ENCODE peak calls at places on chromosome X, in six cellular contexts. E is HCT116, B is lung, U is cardiac fibroblast, Q is HFF-Myc, Z is bronchial epithelial cell. V is an unnamed sample.

GRCh38 chrX:39946822-39947221 is 150.9 kb downstream of the BCOR start:
- DNase-seq in Z (peak; percentile 33), Q (no peak), E (no peak), U (peak; percentile 26), B (no peak), V (peak; percentile 37)

GRCh38 chrX:11298600-11298999 is 5.4 kb downstream of the AMELX start:
- DNase-seq in U (no peak), E (no peak), B (no peak), Q (no peak), Z (no peak), V (no peak)

GRCh38 chrX:96424007-96424406 is 260.6 kb upstream of the DIAPH2 start:
- DNase-seq in Z (peak; percentile 29), B (no peak), E (no peak), U (peak; percentile 63), Q (no peak), V (no peak)

GRCh38 chrX:140500427-140500826 is 4.4 kb downstream of the SOX3 start:
- DNase-seq in U (no peak), Q (no peak), E (no peak), B (no peak), Z (no peak), V (no peak)

GRCh38 chrX:134482371-134482770 is 22.4 kb downstream of the HPRT1 start:
- DNase-seq in B (no peak), E (no peak), Z (no peak), Q (peak; percentile 21), U (no peak), V (no peak)

GRCh38 chrX:74383611-74384010 is 37.7 kb upstream of the SLC16A2 start:
- DNase-seq in U (peak; percentile 71), B (peak; percentile 30), Q (peak; percentile 20), Z (peak; percentile 47), E (peak; percentile 13), V (peak; percentile 1)

GRCh38 chrX:154002215-154002719 is 17.4 kb downstream of the IRAK1 start:
- DNase-seq in Q (no peak), B (no peak), Z (peak; percentile 48), U (peak; percentile 46), E (no peak), V (peak; percentile 55)

GRCh38 chrX:154505726-154506125 is 10.3 kb downstream of the FAM3A start:
- DNase-seq in B (no peak), Z (peak; percentile 67), U (peak; percentile 57), E (no peak), Q (no peak), V (no peak)

GRCh38 chrX:20320461-20321159 is 53.9 kb upstream of the RPS6KA3 start:
- DNase-seq in Z (no peak), E (no peak), Q (no peak), U (no peak), B (no peak), V (no peak)

GRCh38 chrX:137418086-137418485 is 147.8 kb upstream of the ZIC3 start:
- DNase-seq in U (no peak), Q (no peak), B (no peak), Z (no peak), E (no peak), V (no peak)

GRCh38 chrX:130592204-130592603 is 190.4 kb downstream of the RBMX2 start:
- DNase-seq in E (no peak), Q (no peak), B (no peak), Z (no peak), U (no peak), V (no peak)

GRCh38 chrX:100647095-100647494 is 3.1 kb downstream of the SRPX2 start:
- DNase-seq in Q (no peak), U (peak; percentile 82), Z (no peak), B (no peak), E (no peak), V (no peak)

GRCh38 chrX:30190426-30190825 is 24.9 kb upstream of the MAGEB2 start:
- DNase-seq in B (no peak), Q (no peak), U (no peak), Z (no peak), E (no peak), V (no peak)

GRCh38 chrX:119391279-119391678 is 7.9 kb upstream of the SLC25A43 start:
- DNase-seq in U (peak; percentile 54), Q (no peak), Z (peak; percentile 39), B (no peak), E (peak; percentile 23), V (no peak)

GRCh38 chrX:119389854-119390501 is 9.2 kb upstream of the SLC25A43 start:
- DNase-seq in Q (no peak), E (no peak), B (no peak), Z (no peak), U (no peak), V (no peak)

GRCh38 chrX:119393144-119393543 is 6.0 kb upstream of the SLC25A43 start:
- DNase-seq in Z (no peak), E (no peak), U (no peak), B (no peak), Q (no peak), V (no peak)

GRCh38 chrX:119389214-119389613 is 9.9 kb upstream of the SLC25A43 start:
- DNase-seq in E (no peak), Z (no peak), B (no peak), U (no peak), Q (no peak), V (no peak)
- H3K4me3 ChIP-seq in E (no peak overlapping the region), Z (no peak overlapping the region), B (no peak overlapping the region), U (no peak overlapping the region), Q (no peak overlapping the region), V (no peak overlapping the region)

GRCh38 chrX:120377179-120377578 is 15.3 kb downstream of the ATP1B4 start:
- DNase-seq in Q (no peak), Z (no peak), U (no peak), E (no peak), B (no peak), V (no peak)

GRCh38 chrX:120378570-120378969 is 16.7 kb downstream of the ATP1B4 start:
- DNase-seq in B (no peak), Z (no peak), Q (no peak), U (no peak), E (no peak), V (no peak)

GRCh38 chrX:120380699-120381098 is 18.8 kb downstream of the ATP1B4 start:
- DNase-seq in U (peak; percentile 2), B (no peak), Z (peak; percentile 29), Q (no peak), E (peak; percentile 29), V (no peak)
- TF ChIP-seq CTCF in U (peak; percentile 18), B (no peak), Z (peak; percentile 47), Q (peak; percentile 33), E (peak; percentile 51), V (peak; percentile 24)

GRCh38 chrX:21946925-21947641 is 6.6 kb downstream of the SMS start:
- DNase-seq in B (no peak), U (peak; percentile 42), E (no peak), Q (no peak), Z (peak; percentile 42), V (no peak)

GRCh38 chrX:21948897-21949578 is 8.5 kb downstream of the SMS start:
- DNase-seq in U (no peak), Z (no peak), B (no peak), E (no peak), Q (no peak), V (no peak)

GRCh38 chrX:21944136-21944615 is 3.7 kb downstream of the SMS start:
- DNase-seq in B (no peak), U (peak; percentile 43), Z (peak; percentile 65), Q (no peak), E (no peak), V (no peak)

GRCh38 chrX:21949689-21950088 is 9.2 kb downstream of the SMS start:
- DNase-seq in Q (no peak), Z (no peak), U (no peak), B (no peak), E (no peak), V (no peak)

DNA sequence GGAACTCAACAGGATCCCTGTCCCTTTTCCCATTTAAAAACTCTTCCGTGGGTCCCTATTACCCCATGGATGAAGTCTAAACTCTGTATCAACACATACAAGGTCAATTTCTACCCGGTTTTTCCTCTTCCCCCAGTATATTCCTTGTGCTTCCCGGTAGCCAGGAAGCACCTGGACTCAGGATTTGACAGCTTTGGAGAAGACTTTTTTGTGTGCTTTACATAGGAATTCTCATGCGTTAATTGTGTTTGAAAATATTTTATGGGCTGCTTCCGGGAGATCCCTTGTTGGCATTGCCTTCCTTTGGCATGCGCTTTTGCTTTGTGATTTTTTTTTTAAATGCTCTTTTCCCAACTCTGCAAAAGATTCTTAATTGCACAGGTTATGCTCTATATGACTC is 7.2 kb downstream of the SMS start:
- DNase-seq in B (no peak), E (no peak), U (no peak), Q (no peak), Z (no peak), V (no peak)
- H3K4me3 ChIP-seq in B (no peak overlapping the region), E (no peak overlapping the region), U (no peak overlapping the region), Q (no peak overlapping the region), Z (no peak overlapping the region), V (no peak overlapping the region)

DNA sequence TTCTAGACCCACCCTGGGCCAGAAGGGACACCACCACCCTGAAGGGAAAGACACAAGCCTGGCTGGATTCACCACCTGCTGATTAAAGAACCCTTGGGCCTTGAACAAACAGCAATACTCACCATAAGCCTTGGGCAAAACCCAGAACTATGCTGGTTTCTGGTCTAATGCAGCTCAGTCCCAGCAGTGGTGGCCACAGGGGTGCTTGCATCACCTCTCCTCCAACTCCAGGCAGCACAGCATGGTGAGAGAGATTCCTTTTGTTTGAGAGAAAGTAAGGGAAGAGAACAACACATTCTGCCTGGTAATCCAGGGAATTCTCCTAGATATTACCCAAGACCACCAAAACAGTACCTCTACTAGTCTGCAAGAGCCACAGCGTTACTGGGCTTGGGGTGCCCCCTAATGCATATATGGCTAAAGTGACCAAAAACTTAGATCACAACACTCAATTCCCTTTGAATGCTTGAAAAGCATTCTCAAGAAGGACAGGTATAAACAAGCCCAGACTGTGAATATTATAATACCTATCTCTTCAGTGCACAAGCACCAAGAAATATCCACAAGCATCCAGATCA is 25.7 kb downstream of the RNF128 start:
- DNase-seq in E (no peak), U (peak; percentile 8), Q (no peak), B (no peak), Z (peak; percentile 39), V (no peak)
- TF ChIP-seq CTCF in E (peak; percentile 39), U (no peak), Q (peak; percentile 8), B (no peak), Z (no peak), V (no peak)

DNA sequence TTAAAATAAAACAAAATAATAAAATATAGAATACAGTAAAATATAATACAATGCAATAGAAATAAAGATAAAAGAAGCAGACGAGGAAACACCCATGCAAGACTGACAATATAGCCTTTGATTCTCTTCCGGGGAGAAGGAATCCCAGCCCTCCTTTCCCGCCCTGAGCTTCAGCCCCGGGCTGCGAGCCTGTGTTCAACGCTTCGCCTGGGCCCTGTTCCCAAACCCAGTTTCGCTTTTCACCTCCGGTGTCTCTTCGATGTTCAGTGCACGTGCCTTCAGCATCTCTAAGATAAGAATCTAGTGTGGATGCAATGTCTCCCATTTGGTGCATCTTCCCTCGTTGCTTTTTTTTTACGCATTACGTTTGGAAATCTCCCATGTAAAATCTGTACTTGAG is 38.4 kb upstream of the ARSD start:
- DNase-seq in B (no peak), E (no peak), U (no peak), Z (no peak), Q (no peak), V (no peak)
- H3K4me3 ChIP-seq in B (no peak overlapping the region), E (no peak overlapping the region), U (no peak overlapping the region), Z (no peak overlapping the region), Q (peak overlapping the region; percentile 14), V (no peak overlapping the region)

DNA sequence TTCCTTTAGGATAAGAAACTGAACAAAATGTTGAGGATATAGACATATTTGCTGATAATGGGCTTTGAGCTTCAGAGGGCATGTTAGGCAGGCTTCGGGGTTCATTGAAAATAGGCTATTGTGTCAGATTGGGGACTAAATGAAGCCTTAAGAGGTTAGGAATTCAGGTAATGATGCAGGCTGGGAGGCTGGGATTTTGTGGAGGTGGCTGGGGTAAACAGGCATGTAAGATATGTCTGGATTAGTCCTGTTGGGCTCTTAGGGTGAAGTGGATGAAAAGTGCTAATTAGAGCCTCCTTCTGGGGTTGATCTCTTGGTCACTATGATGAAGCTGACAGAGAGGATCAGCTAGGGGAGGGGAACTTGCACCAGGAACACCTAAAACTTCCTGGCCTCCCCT is 80.2 kb upstream of the ESX1 start:
- DNase-seq in E (no peak), B (no peak), Z (no peak), Q (no peak), U (no peak), V (no peak)
- TF ChIP-seq CTCF in E (no peak), B (no peak), Z (no peak), Q (no peak), U (no peak), V (no peak)

V was measured in kidney epithelial cell.